ENCODE peak calls at places on chromosomes 7 and 10, in five cellular contexts. X is AG04450; J is brain microvascular endothelial cell; Y is LNCaP clone FGC; V is stimulated activated CD8-positive, alpha-beta memory T cell treated with anti-CD3 and anti-CD28 coated beads, Interleukin-4, amount 100 ng/mL, for 24 hours. Q is an unnamed sample.

GRCh38 chr7:151060416-151061234 is 1.2 kb downstream of the SLC4A2 start:
- DNase-seq in V (no peak), X (no peak), J (no peak), Y (no peak), Q (peak)

GRCh38 chr10:44306147-44306710 is 78.7 kb downstream of the CXCL12 start:
- DNase-seq in J (peak), Y (no peak), X (peak), V (no peak), Q (peak)

GRCh38 chr10:112246-112645 is 23.0 kb upstream of the ZMYND11 start:
- DNase-seq in X (no peak), Y (no peak), J (peak), V (no peak), Q (no peak)

GRCh38 chr7:867001-867405 is 9.4 kb upstream of the GET4 start:
- DNase-seq in V (no peak), J (peak), X (peak), Y (peak), Q (peak)

GRCh38 chr10:31031666-31032514 is at the start of gene ZNF438:
- DNase-seq in V (peak), Y (peak), J (peak), X (peak), Q (peak)

GRCh38 chr10:71520042-71520441 is 123.3 kb downstream of the CDH23 start:
- DNase-seq in V (no peak), Y (no peak), X (no peak), J (peak), Q (no peak)

GRCh38 chr7:132072873-132073272 is 503.4 kb downstream of the PLXNA4 start:
- DNase-seq in Y (no peak), J (no peak), X (no peak), V (no peak), Q (no peak)

GRCh38 chr10:123093489-123093888 is 42.3 kb upstream of the HMX3 start:
- DNase-seq in X (no peak), V (no peak), Y (no peak), J (no peak), Q (no peak)

GRCh38 chr10:132842397-132842796 is 56.5 kb upstream of the NKX6-2 start:
- DNase-seq in X (no peak), J (no peak), V (no peak), Y (no peak), Q (no peak)

GRCh38 chr10:26438534-26439269 is 561 bp downstream of the APBB1IP start:
- DNase-seq in X (no peak), V (peak), Y (no peak), J (no peak), Q (no peak)

GRCh38 chr10:124011464-124011863 is 81.9 kb downstream of the CHST15 start:
- DNase-seq in Y (no peak), V (no peak), X (no peak), J (no peak), Q (no peak)

GRCh38 chr10:127976286-127976685 is 69.4 kb downstream of the PTPRE start:
- DNase-seq in X (no peak), V (no peak), Y (no peak), J (no peak), Q (peak)

GRCh38 chr7:107594961-107595737 is 15.1 kb downstream of the BCAP29 start:
- DNase-seq in J (peak), Y (no peak), X (peak), V (no peak), Q (peak)

GRCh38 chr7:80529362-80529761 is 17.5 kb upstream of the GNAT3 start:
- DNase-seq in Y (no peak), J (peak), X (no peak), V (no peak), Q (no peak)

GRCh38 chr10:50231515-50232260 is 19.6 kb downstream of the ASAH2 start:
- DNase-seq in X (no peak), Y (no peak), V (no peak), J (no peak), Q (no peak)

GRCh38 chr7:128454808-128455555 is 696 bp upstream of the HILPDA start:
- DNase-seq in X (no peak), Y (no peak), V (no peak), J (peak), Q (no peak)

GRCh38 chr10:10533417-10533816 is 484.3 kb upstream of the CELF2 start:
- DNase-seq in Y (no peak), X (no peak), J (no peak), V (no peak), Q (no peak)

GRCh38 chr10:21927601-21928000 is 75.9 kb downstream of the DNAJC1 start:
- DNase-seq in Y (no peak), J (peak), V (no peak), X (peak), Q (no peak)

GRCh38 chr10:131885391-131886165 is 15.2 kb upstream of the PPP2R2D start:
- DNase-seq in J (peak), X (peak), V (peak), Y (no peak), Q (peak)

GRCh38 chr10:3008518-3009195 is 58.7 kb upstream of the PFKP start:
- DNase-seq in X (no peak), J (no peak), Y (no peak), V (no peak), Q (peak)

GRCh38 chr10:86079088-86079487 is 287.5 kb downstream of the GRID1 start:
- DNase-seq in J (no peak), X (no peak), Y (no peak), V (no peak), Q (no peak)

GRCh38 chr10:26779176-26779860 is 81.4 kb downstream of the ABI1 start:
- DNase-seq in Y (no peak), X (no peak), V (no peak), J (no peak), Q (no peak)

GRCh38 chr10:71463111-71463510 is 66.4 kb downstream of the CDH23 start:
- DNase-seq in Y (no peak), V (no peak), X (no peak), J (no peak), Q (no peak)

GRCh38 chr7:98474558-98474957 is 73.7 kb upstream of the BAIAP2L1 start:
- DNase-seq in J (no peak), X (no peak), V (no peak), Y (no peak), Q (no peak)

GRCh38 chr7:55903985-55904759 is 16.9 kb downstream of the ZNF713 start:
- DNase-seq in X (no peak), V (no peak), Y (no peak), J (no peak), Q (no peak)

Q was measured in AG08396.